ENCODE peak calls at places on chromosomes 1 and 21, in six cellular contexts. One of them, this sample, is unnamed.

GRCh38 chr1:65508051-65508450 is 87.6 kb downstream of the LEPR start:
- DNase-seq in Right ventricle myocardium superior: no peak
- DNase-seq in stimulated activated CD8-positive, alpha-beta memory T cell treated with anti-CD3 and anti-CD28 coated beads, Interleukin-15, amount 100 ng/mL, for 4 hours: no peak
- DNase-seq in H7: no peak
- DNase-seq in LHCN-M2: peak; percentile 26
- DNase-seq in DMS 273 treated with DMSO at 0.1 percent for 48 hours: no peak
- DNase-seq in this sample: no peak

GRCh38 chr1:233520510-233521191 is 93.3 kb upstream of the KCNK1 start:
- DNase-seq in Right ventricle myocardium superior: no peak
- DNase-seq in stimulated activated CD8-positive, alpha-beta memory T cell treated with anti-CD3 and anti-CD28 coated beads, Interleukin-15, amount 100 ng/mL, for 4 hours: no peak
- DNase-seq in H7: no peak
- DNase-seq in LHCN-M2: no peak
- DNase-seq in DMS 273 treated with DMSO at 0.1 percent for 48 hours: no peak
- DNase-seq in this sample: no peak

GRCh38 chr1:158649052-158649451 is 37.5 kb downstream of the SPTA1 start:
- DNase-seq in Right ventricle myocardium superior: no peak
- DNase-seq in stimulated activated CD8-positive, alpha-beta memory T cell treated with anti-CD3 and anti-CD28 coated beads, Interleukin-15, amount 100 ng/mL, for 4 hours: no peak
- DNase-seq in H7: no peak
- DNase-seq in LHCN-M2: no peak
- DNase-seq in DMS 273 treated with DMSO at 0.1 percent for 48 hours: no peak
- DNase-seq in this sample: no peak

GRCh38 chr1:30008372-30008997 is 714.9 kb downstream of the MATN1 start:
- DNase-seq in Right ventricle myocardium superior: no peak
- DNase-seq in stimulated activated CD8-positive, alpha-beta memory T cell treated with anti-CD3 and anti-CD28 coated beads, Interleukin-15, amount 100 ng/mL, for 4 hours: no peak
- DNase-seq in H7: no peak
- DNase-seq in LHCN-M2: no peak
- DNase-seq in DMS 273 treated with DMSO at 0.1 percent for 48 hours: no peak
- DNase-seq in this sample: no peak

GRCh38 chr1:156860113-156860638 is 489 bp upstream of the NTRK1 start:
- DNase-seq in Right ventricle myocardium superior: no peak
- DNase-seq in stimulated activated CD8-positive, alpha-beta memory T cell treated with anti-CD3 and anti-CD28 coated beads, Interleukin-15, amount 100 ng/mL, for 4 hours: no peak
- DNase-seq in H7: peak; percentile 94
- DNase-seq in LHCN-M2: peak; percentile 19
- DNase-seq in DMS 273 treated with DMSO at 0.1 percent for 48 hours: peak; percentile 71
- DNase-seq in this sample: peak; percentile 47

GRCh38 chr1:167263784-167264464 is 43.2 kb downstream of the POU2F1 start:
- DNase-seq in Right ventricle myocardium superior: no peak
- DNase-seq in stimulated activated CD8-positive, alpha-beta memory T cell treated with anti-CD3 and anti-CD28 coated beads, Interleukin-15, amount 100 ng/mL, for 4 hours: no peak
- DNase-seq in H7: no peak
- DNase-seq in LHCN-M2: peak; percentile 31
- DNase-seq in DMS 273 treated with DMSO at 0.1 percent for 48 hours: no peak
- DNase-seq in this sample: no peak

GRCh38 chr1:96651517-96651916 is 70.1 kb upstream of the PTBP2 start:
- DNase-seq in Right ventricle myocardium superior: no peak
- DNase-seq in stimulated activated CD8-positive, alpha-beta memory T cell treated with anti-CD3 and anti-CD28 coated beads, Interleukin-15, amount 100 ng/mL, for 4 hours: no peak
- DNase-seq in H7: no peak
- DNase-seq in LHCN-M2: no peak
- DNase-seq in DMS 273 treated with DMSO at 0.1 percent for 48 hours: no peak
- DNase-seq in this sample: no peak

GRCh38 chr21:20010691-20011200 is 987.5 kb upstream of the NCAM2 start:
- DNase-seq in Right ventricle myocardium superior: peak; percentile 34
- DNase-seq in stimulated activated CD8-positive, alpha-beta memory T cell treated with anti-CD3 and anti-CD28 coated beads, Interleukin-15, amount 100 ng/mL, for 4 hours: no peak
- DNase-seq in H7: no peak
- DNase-seq in LHCN-M2: no peak
- DNase-seq in DMS 273 treated with DMSO at 0.1 percent for 48 hours: no peak
- DNase-seq in this sample: no peak

GRCh38 chr1:62309906-62310305 is 9.3 kb downstream of the KANK4 start:
- DNase-seq in Right ventricle myocardium superior: no peak
- DNase-seq in stimulated activated CD8-positive, alpha-beta memory T cell treated with anti-CD3 and anti-CD28 coated beads, Interleukin-15, amount 100 ng/mL, for 4 hours: no peak
- DNase-seq in H7: no peak
- DNase-seq in LHCN-M2: no peak
- DNase-seq in DMS 273 treated with DMSO at 0.1 percent for 48 hours: no peak
- DNase-seq in this sample: no peak

GRCh38 chr1:178536329-178536728 is 23.4 kb downstream of the TEX35 start:
- DNase-seq in Right ventricle myocardium superior: no peak
- DNase-seq in stimulated activated CD8-positive, alpha-beta memory T cell treated with anti-CD3 and anti-CD28 coated beads, Interleukin-15, amount 100 ng/mL, for 4 hours: no peak
- DNase-seq in H7: no peak
- DNase-seq in LHCN-M2: no peak
- DNase-seq in DMS 273 treated with DMSO at 0.1 percent for 48 hours: no peak
- DNase-seq in this sample: no peak

GRCh38 chr1:244712669-244713068 is 59.7 kb downstream of the DESI2 start:
- DNase-seq in Right ventricle myocardium superior: no peak
- DNase-seq in stimulated activated CD8-positive, alpha-beta memory T cell treated with anti-CD3 and anti-CD28 coated beads, Interleukin-15, amount 100 ng/mL, for 4 hours: no peak
- DNase-seq in H7: no peak
- DNase-seq in LHCN-M2: no peak
- DNase-seq in DMS 273 treated with DMSO at 0.1 percent for 48 hours: no peak
- DNase-seq in this sample: no peak

GRCh38 chr1:115090547-115090946 is 1.2 kb upstream of the TSPAN2 start:
- DNase-seq in Right ventricle myocardium superior: no peak
- DNase-seq in stimulated activated CD8-positive, alpha-beta memory T cell treated with anti-CD3 and anti-CD28 coated beads, Interleukin-15, amount 100 ng/mL, for 4 hours: no peak
- DNase-seq in H7: no peak
- DNase-seq in LHCN-M2: no peak
- DNase-seq in DMS 273 treated with DMSO at 0.1 percent for 48 hours: no peak
- DNase-seq in this sample: no peak

GRCh38 chr1:210236840-210237409 is 4.3 kb downstream of the SERTAD4 start:
- DNase-seq in Right ventricle myocardium superior: peak; percentile 82
- DNase-seq in stimulated activated CD8-positive, alpha-beta memory T cell treated with anti-CD3 and anti-CD28 coated beads, Interleukin-15, amount 100 ng/mL, for 4 hours: no peak
- DNase-seq in H7: no peak
- DNase-seq in LHCN-M2: no peak
- DNase-seq in DMS 273 treated with DMSO at 0.1 percent for 48 hours: no peak
- DNase-seq in this sample: peak; percentile 80

GRCh38 chr1:156073740-156074139 is 8.5 kb downstream of the MEX3A start:
- DNase-seq in Right ventricle myocardium superior: peak; percentile 2
- DNase-seq in stimulated activated CD8-positive, alpha-beta memory T cell treated with anti-CD3 and anti-CD28 coated beads, Interleukin-15, amount 100 ng/mL, for 4 hours: no peak
- DNase-seq in H7: peak; percentile 95
- DNase-seq in LHCN-M2: no peak
- DNase-seq in DMS 273 treated with DMSO at 0.1 percent for 48 hours: no peak
- DNase-seq in this sample: no peak

GRCh38 chr1:31423418-31423947 is 10.5 kb downstream of the SERINC2 start:
- DNase-seq in Right ventricle myocardium superior: no peak
- DNase-seq in stimulated activated CD8-positive, alpha-beta memory T cell treated with anti-CD3 and anti-CD28 coated beads, Interleukin-15, amount 100 ng/mL, for 4 hours: no peak
- DNase-seq in H7: no peak
- DNase-seq in LHCN-M2: no peak
- DNase-seq in DMS 273 treated with DMSO at 0.1 percent for 48 hours: no peak
- DNase-seq in this sample: no peak

GRCh38 chr1:205630241-205630640 is 1.6 kb downstream of the ELK4 start:
- DNase-seq in Right ventricle myocardium superior: no peak
- DNase-seq in stimulated activated CD8-positive, alpha-beta memory T cell treated with anti-CD3 and anti-CD28 coated beads, Interleukin-15, amount 100 ng/mL, for 4 hours: no peak
- DNase-seq in H7: no peak
- DNase-seq in LHCN-M2: peak; percentile 41
- DNase-seq in DMS 273 treated with DMSO at 0.1 percent for 48 hours: no peak
- DNase-seq in this sample: no peak

GRCh38 chr21:15514073-15514946 is 215.5 kb upstream of the USP25 start:
- DNase-seq in Right ventricle myocardium superior: no peak
- DNase-seq in stimulated activated CD8-positive, alpha-beta memory T cell treated with anti-CD3 and anti-CD28 coated beads, Interleukin-15, amount 100 ng/mL, for 4 hours: no peak
- DNase-seq in H7: no peak
- DNase-seq in LHCN-M2: no peak
- DNase-seq in DMS 273 treated with DMSO at 0.1 percent for 48 hours: no peak
- DNase-seq in this sample: peak; percentile 46